ENCODE peak calls at places on chromosomes 5 and 9, in four cellular contexts. J, S, N and K are unnamed samples.

GRCh38 chr9:121567142-121568100 is 67.8 kb upstream of the GGTA1 start:
- DNase-seq in J (no peak), N (no peak), S (no peak), K (no peak)

GRCh38 chr5:76733049-76733417 is 17.1 kb downstream of the F2R start:
- DNase-seq in N (peak), J (no peak), S (no peak), K (no peak)

GRCh38 chr5:169547508-169547907 is 36.1 kb upstream of the SPDL1 start:
- DNase-seq in J (no peak), S (peak), N (no peak), K (no peak)

GRCh38 chr5:141039517-141039916 is 11.7 kb upstream of the PCDHB1 start:
- DNase-seq in J (no peak), S (no peak), N (no peak), K (no peak)

GRCh38 chr5:1033606-1034420 is 25.2 kb downstream of the NKD2 start:
- DNase-seq in S (no peak), J (no peak), N (no peak), K (no peak)

GRCh38 chr5:149400304-149400703 is 21.2 kb upstream of the IL17B start:
- DNase-seq in J (no peak), S (no peak), N (no peak), K (no peak)

GRCh38 chr5:131515348-131515747 is 119.7 kb downstream of the RAPGEF6 start:
- DNase-seq in J (no peak), N (no peak), S (no peak), K (no peak)

GRCh38 chr9:126112135-126112720 is 214.4 kb upstream of the MVB12B start:
- DNase-seq in J (peak), N (no peak), S (no peak), K (no peak)

GRCh38 chr5:102307232-102307631 is 11.1 kb upstream of the SLCO4C1 start:
- DNase-seq in N (no peak), S (no peak), J (no peak), K (no peak)

GRCh38 chr5:169581580-169582227 is 1.9 kb upstream of the SPDL1 start:
- DNase-seq in N (peak), J (peak), S (peak), K (no peak)

GRCh38 chr5:125026900-125027731 is 280.7 kb upstream of the ZNF608 start:
- DNase-seq in J (peak), S (no peak), N (no peak), K (no peak)

GRCh38 chr5:66744040-66744439 is 147.8 kb downstream of the MAST4 start:
- DNase-seq in N (no peak), J (no peak), S (peak), K (no peak)

GRCh38 chr9:102778756-102779155 is 216.4 kb upstream of the CYLC2 start:
- DNase-seq in N (no peak), J (no peak), S (no peak), K (no peak)

GRCh38 chr5:168752012-168752411 is 172.8 kb upstream of the PANK3 start:
- DNase-seq in J (no peak), N (no peak), S (no peak), K (no peak)

GRCh38 chr9:130877300-130877699 is 19.3 kb downstream of the QRFP start:
- DNase-seq in J (no peak), N (no peak), S (no peak), K (no peak)

GRCh38 chr5:36600847-36601527 is 5.4 kb upstream of the SLC1A3 start:
- DNase-seq in S (no peak), J (no peak), N (no peak), K (no peak)

GRCh38 chr9:12224449-12224848 is 468.7 kb upstream of the TYRP1 start:
- DNase-seq in S (no peak), N (no peak), J (no peak), K (no peak)

GRCh38 chr5:163089926-163090325 is 347.5 kb upstream of the CCNG1 start:
- DNase-seq in S (no peak), N (no peak), J (no peak), K (no peak)

GRCh38 chr9:127790094-127790855 is 4.4 kb downstream of the CDK9 start:
- DNase-seq in S (no peak), J (no peak), N (no peak), K (no peak)

GRCh38 chr5:56561-57290 is 35.2 kb upstream of the PLEKHG4B start:
- DNase-seq in N (no peak), J (no peak), S (peak), K (no peak)

GRCh38 chr5:173689713-173690360 is 73.4 kb upstream of the BOD1 start:
- DNase-seq in J (peak), N (no peak), S (no peak), K (no peak)

GRCh38 chr5:128052764-128053163 is 30.8 kb upstream of the SLC12A2 start:
- DNase-seq in J (no peak), N (no peak), S (no peak), K (no peak)

GRCh38 chr5:95609711-95610110 is 10.2 kb upstream of the GPR150 start:
- DNase-seq in N (no peak), J (no peak), S (no peak), K (no peak)

GRCh38 chr9:133054194-133054890 is 7.4 kb upstream of the CEL start:
- DNase-seq in J (no peak), N (no peak), S (no peak), K (no peak)

GRCh38 chr5:157651623-157652376 is 438 bp downstream of the SOX30 start:
- DNase-seq in J (peak), N (peak), S (peak), K (no peak)

DNA sequence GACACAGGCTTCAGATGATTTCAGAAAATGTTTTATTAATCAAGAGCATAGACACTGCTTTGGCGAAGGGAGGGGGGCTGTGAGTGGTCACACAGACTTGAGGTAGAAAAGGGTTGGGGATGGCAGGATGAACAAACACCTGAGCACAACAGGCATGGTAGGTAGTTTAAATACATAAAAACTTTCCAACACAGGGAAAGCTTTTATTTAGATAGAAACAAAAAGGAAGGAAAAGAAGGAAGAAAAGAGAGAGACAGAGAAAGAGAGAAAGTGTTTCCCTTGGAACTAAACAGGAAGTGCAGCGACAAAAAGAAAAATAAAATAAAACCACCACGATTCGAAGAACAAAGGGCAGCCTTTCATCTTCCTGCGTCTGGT is 3.1 kb downstream of the HAND1 start:
- DNase-seq in J (no peak), S (no peak), N (no peak), K (no peak)
- H3K4me3 ChIP-seq in J (no peak), S (no peak), N (no peak), K (no peak)

GRCh38 chr5:27472000-27472763 is 433.8 kb upstream of the CDH9 start:
- DNase-seq in N (no peak), S (peak), J (no peak), K (peak)
- H3K4me3 ChIP-seq in N (no peak), S (no peak), J (no peak), K (peak)

GRCh38 chr9:6186691-6187090 is 28.9 kb upstream of the IL33 start:
- DNase-seq in S (no peak), J (no peak), N (no peak), K (no peak)

GRCh38 chr9:6188906-6189305 is 26.7 kb upstream of the IL33 start:
- DNase-seq in J (no peak), N (no peak), S (no peak), K (no peak)

GRCh38 chr9:6184749-6185645 is 30.6 kb upstream of the IL33 start:
- DNase-seq in J (peak), S (no peak), N (no peak), K (no peak)

GRCh38 chr9:6187272-6187671 is 28.3 kb upstream of the IL33 start:
- DNase-seq in N (no peak), S (no peak), J (no peak), K (no peak)

GRCh38 chr9:6183227-6183551 is 32.4 kb upstream of the IL33 start:
- DNase-seq in S (no peak), N (no peak), J (no peak), K (no peak)
- H3K4me3 ChIP-seq in S (no peak), N (no peak), J (no peak), K (no peak)

DNA sequence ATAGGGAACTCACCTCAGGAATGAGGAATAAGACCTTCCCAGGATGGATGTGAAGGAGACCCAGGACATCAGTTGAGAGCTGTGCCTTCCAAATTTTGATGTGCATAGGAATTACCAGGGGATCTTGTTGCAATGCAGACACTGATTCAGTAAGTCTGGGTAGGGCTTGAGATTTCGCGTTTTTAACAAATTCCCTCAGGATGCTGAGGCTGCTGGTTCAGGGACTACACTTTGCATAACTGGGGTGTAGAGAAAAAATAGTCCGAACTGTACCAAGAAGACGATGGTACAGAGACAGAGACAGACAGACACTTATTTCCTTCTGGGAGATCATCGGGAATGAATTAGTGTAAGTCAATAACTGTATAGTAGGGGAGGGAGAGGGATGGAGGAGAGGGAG is 82.3 kb upstream of the FREM1 start:
- DNase-seq in J (no peak), N (no peak), S (no peak), K (no peak)
- H3K4me3 ChIP-seq in J (peak), N (no peak), S (no peak), K (peak)